ENCODE peak calls at places on chromosomes 4 and X, in four cellular contexts. One of them, this sample, is unnamed.

GRCh38 chr4:11418610-11419009 is 10.1 kb downstream of the HS3ST1 start:
- DNase-seq in activated CD4-positive, alpha-beta T cell treated with anti-CD3 and anti-CD28 coated beads for 24 hours: no peak
- DNase-seq in EL: no peak
- DNase-seq in activated CD4-positive, CD25-positive, alpha-beta regulatory T cell: no peak
- DNase-seq in this sample: no peak

GRCh38 chrX:13208281-13208935 is 111.4 kb downstream of the ATXN3L start:
- DNase-seq in activated CD4-positive, alpha-beta T cell treated with anti-CD3 and anti-CD28 coated beads for 24 hours: no peak
- DNase-seq in EL: no peak
- DNase-seq in activated CD4-positive, CD25-positive, alpha-beta regulatory T cell: no peak
- DNase-seq in this sample: no peak

GRCh38 chrX:110985470-110985869 is 110.5 kb upstream of the PAK3 start:
- DNase-seq in activated CD4-positive, alpha-beta T cell treated with anti-CD3 and anti-CD28 coated beads for 24 hours: no peak
- DNase-seq in EL: no peak
- DNase-seq in activated CD4-positive, CD25-positive, alpha-beta regulatory T cell: no peak
- DNase-seq in this sample: no peak

GRCh38 chrX:2243913-2244460 is 256.8 kb downstream of the DHRSX start:
- DNase-seq in activated CD4-positive, alpha-beta T cell treated with anti-CD3 and anti-CD28 coated beads for 24 hours: no peak
- DNase-seq in EL: peak
- DNase-seq in activated CD4-positive, CD25-positive, alpha-beta regulatory T cell: no peak
- DNase-seq in this sample: no peak

GRCh38 chr4:48989461-48990203 is 3.6 kb downstream of the CWH43 start:
- DNase-seq in activated CD4-positive, alpha-beta T cell treated with anti-CD3 and anti-CD28 coated beads for 24 hours: no peak
- DNase-seq in EL: no peak
- DNase-seq in activated CD4-positive, CD25-positive, alpha-beta regulatory T cell: no peak
- DNase-seq in this sample: no peak

GRCh38 chr4:78799551-78800495 is 23.7 kb downstream of the BMP2K start:
- DNase-seq in activated CD4-positive, alpha-beta T cell treated with anti-CD3 and anti-CD28 coated beads for 24 hours: no peak
- DNase-seq in EL: no peak
- DNase-seq in activated CD4-positive, CD25-positive, alpha-beta regulatory T cell: no peak
- DNase-seq in this sample: no peak

GRCh38 chrX:53445977-53446376 is 11.8 kb upstream of the HSD17B10 start:
- DNase-seq in activated CD4-positive, alpha-beta T cell treated with anti-CD3 and anti-CD28 coated beads for 24 hours: peak
- DNase-seq in EL: peak
- DNase-seq in activated CD4-positive, CD25-positive, alpha-beta regulatory T cell: no peak
- DNase-seq in this sample: no peak

GRCh38 chr4:6684656-6685055 is 9.0 kb upstream of the S100P start:
- DNase-seq in activated CD4-positive, alpha-beta T cell treated with anti-CD3 and anti-CD28 coated beads for 24 hours: no peak
- DNase-seq in EL: no peak
- DNase-seq in activated CD4-positive, CD25-positive, alpha-beta regulatory T cell: no peak
- DNase-seq in this sample: no peak

GRCh38 chr4:7428261-7429068 is 6.3 kb downstream of the PSAPL1 start:
- DNase-seq in activated CD4-positive, alpha-beta T cell treated with anti-CD3 and anti-CD28 coated beads for 24 hours: no peak
- DNase-seq in EL: no peak
- DNase-seq in activated CD4-positive, CD25-positive, alpha-beta regulatory T cell: no peak
- DNase-seq in this sample: peak

GRCh38 chr4:83112678-83113428 is 1.7 kb downstream of the PLAC8 start:
- DNase-seq in activated CD4-positive, alpha-beta T cell treated with anti-CD3 and anti-CD28 coated beads for 24 hours: peak
- DNase-seq in EL: peak
- DNase-seq in activated CD4-positive, CD25-positive, alpha-beta regulatory T cell: no peak
- DNase-seq in this sample: no peak

GRCh38 chr4:24991015-24991414 is 39.7 kb downstream of the LGI2 start:
- DNase-seq in activated CD4-positive, alpha-beta T cell treated with anti-CD3 and anti-CD28 coated beads for 24 hours: no peak
- DNase-seq in EL: peak
- DNase-seq in activated CD4-positive, CD25-positive, alpha-beta regulatory T cell: no peak
- DNase-seq in this sample: no peak

GRCh38 chr4:68850293-68850692 is 34.5 kb downstream of the UGT2B10 start:
- DNase-seq in activated CD4-positive, alpha-beta T cell treated with anti-CD3 and anti-CD28 coated beads for 24 hours: no peak
- DNase-seq in EL: no peak
- DNase-seq in activated CD4-positive, CD25-positive, alpha-beta regulatory T cell: no peak
- DNase-seq in this sample: no peak

GRCh38 chr4:2852481-2852881 is 8.8 kb downstream of the ADD1 start:
- DNase-seq in activated CD4-positive, alpha-beta T cell treated with anti-CD3 and anti-CD28 coated beads for 24 hours: no peak
- DNase-seq in EL: no peak
- DNase-seq in activated CD4-positive, CD25-positive, alpha-beta regulatory T cell: no peak
- DNase-seq in this sample: no peak

GRCh38 chr4:103415801-103416200 is 217.7 kb upstream of the CENPE start:
- DNase-seq in activated CD4-positive, alpha-beta T cell treated with anti-CD3 and anti-CD28 coated beads for 24 hours: no peak
- DNase-seq in EL: peak
- DNase-seq in activated CD4-positive, CD25-positive, alpha-beta regulatory T cell: no peak
- DNase-seq in this sample: no peak

GRCh38 chrX:32871636-32872035 is 339.7 kb downstream of the DMD start:
- DNase-seq in activated CD4-positive, alpha-beta T cell treated with anti-CD3 and anti-CD28 coated beads for 24 hours: no peak
- DNase-seq in EL: no peak
- DNase-seq in activated CD4-positive, CD25-positive, alpha-beta regulatory T cell: no peak
- DNase-seq in this sample: no peak

GRCh38 chr4:67776746-67777145 is 22.6 kb upstream of the GNRHR start:
- DNase-seq in activated CD4-positive, alpha-beta T cell treated with anti-CD3 and anti-CD28 coated beads for 24 hours: no peak
- DNase-seq in EL: no peak
- DNase-seq in activated CD4-positive, CD25-positive, alpha-beta regulatory T cell: no peak
- DNase-seq in this sample: no peak